ENCODE peak calls at places on chromosome 3, in ten cellular contexts. C, L, N, R, X, E, K, F, H and Z are unnamed samples.

GRCh38 chr3:133412511-133413165 is 12.8 kb downstream of the BFSP2 start:
- DNase-seq in C (no peak), L (no peak), N (peak; percentile 45), R (no peak), X (no peak), E (no peak), K (peak; percentile 64), F (peak; percentile 85), H (no peak), Z (no peak)

GRCh38 chr3:18098960-18099587 is 326.1 kb downstream of the SATB1 start:
- DNase-seq in C (peak; percentile 99), L (no peak), N (no peak), R (peak; percentile 92), X (peak; percentile 99), E (no peak), K (peak; percentile 75), F (peak; percentile 85), H (no peak), Z (peak; percentile 84)

GRCh38 chr3:59809016-59809415 is 759.2 kb upstream of the CFAP20DC start:
- DNase-seq in C (peak; percentile 69), L (no peak), N (no peak), R (no peak), X (no peak), E (no peak), K (peak; percentile 57), F (peak; percentile 70), H (no peak), Z (no peak)

GRCh38 chr3:99881121-99881524 is 63.5 kb downstream of the CMSS1 start:
- DNase-seq in C (no peak), L (no peak), N (no peak), R (no peak), X (no peak), E (peak; percentile 76), K (peak; percentile 61), F (no peak), H (no peak), Z (no peak)

GRCh38 chr3:58529516-58530353 is 7.3 kb downstream of the ACOX2 start:
- DNase-seq in C (peak; percentile 38), L (peak; percentile 86), N (peak; percentile 54), R (no peak), X (peak; percentile 27), E (peak; percentile 31), K (no peak), F (no peak), H (peak; percentile 44), Z (no peak)

GRCh38 chr3:30524357-30525040 is 81.9 kb upstream of the TGFBR2 start:
- DNase-seq in C (no peak), L (no peak), N (no peak), R (no peak), X (no peak), E (no peak), K (no peak), F (no peak), H (no peak), Z (no peak)

GRCh38 chr3:10235551-10235950 is 12.7 kb upstream of the TATDN2 start:
- DNase-seq in C (no peak), L (no peak), N (no peak), R (no peak), X (no peak), E (no peak), K (no peak), F (no peak), H (no peak), Z (no peak)

GRCh38 chr3:52432225-52432624 is 12.7 kb downstream of the SEMA3G start:
- DNase-seq in C (no peak), L (no peak), N (no peak), R (no peak), X (no peak), E (no peak), K (no peak), F (no peak), H (no peak), Z (no peak)

GRCh38 chr3:8658326-8659212 is 14.0 kb upstream of the SSUH2 start:
- DNase-seq in C (peak; percentile 75), L (no peak), N (peak; percentile 91), R (no peak), X (no peak), E (peak; percentile 94), K (peak; percentile 28), F (peak; percentile 21), H (peak; percentile 93), Z (peak; percentile 81)

GRCh38 chr3:40267940-40268707 is 41.4 kb upstream of the EIF1B start:
- DNase-seq in C (no peak), L (no peak), N (peak; percentile 35), R (no peak), X (no peak), E (no peak), K (no peak), F (no peak), H (no peak), Z (no peak)

GRCh38 chr3:39407259-39407629 is 724 bp downstream of the RPSA start:
- DNase-seq in C (no peak), L (no peak), N (no peak), R (no peak), X (no peak), E (peak; percentile 36), K (peak; percentile 39), F (peak; percentile 19), H (peak; percentile 23), Z (no peak)

GRCh38 chr3:142275856-142276255 is 50.5 kb upstream of the GK5 start:
- DNase-seq in C (peak; percentile 14), L (no peak), N (no peak), R (no peak), X (no peak), E (no peak), K (peak; percentile 93), F (peak; percentile 96), H (no peak), Z (no peak)

GRCh38 chr3:183182732-183183610 is 20.4 kb upstream of the LAMP3 start:
- DNase-seq in C (peak; percentile 42), L (no peak), N (no peak), R (no peak), X (no peak), E (no peak), K (peak; percentile 28), F (no peak), H (no peak), Z (peak; percentile 29)

GRCh38 chr3:123401836-123402530 is 46.9 kb downstream of the ADCY5 start:
- DNase-seq in C (no peak), L (no peak), N (no peak), R (no peak), X (no peak), E (no peak), K (no peak), F (no peak), H (no peak), Z (no peak)

GRCh38 chr3:183327343-183327742 is 74.3 kb downstream of the B3GNT5 start:
- DNase-seq in C (no peak), L (no peak), N (no peak), R (no peak), X (no peak), E (peak; percentile 11), K (no peak), F (no peak), H (no peak), Z (no peak)

GRCh38 chr3:44914936-44915335 is 40.5 kb downstream of the TGM4 start:
- DNase-seq in C (peak; percentile 70), L (peak; percentile 50), N (peak; percentile 45), R (no peak), X (no peak), E (peak; percentile 19), K (no peak), F (no peak), H (no peak), Z (peak; percentile 30)
- TF ChIP-seq CTCF in C (peak; percentile 77), L (peak; percentile 43), N (no peak), R (peak; percentile 54), X (peak; percentile 58), E (peak; percentile 46), K (peak; percentile 40), F (peak; percentile 34), H (peak; percentile 55), Z (peak; percentile 48)

DNA sequence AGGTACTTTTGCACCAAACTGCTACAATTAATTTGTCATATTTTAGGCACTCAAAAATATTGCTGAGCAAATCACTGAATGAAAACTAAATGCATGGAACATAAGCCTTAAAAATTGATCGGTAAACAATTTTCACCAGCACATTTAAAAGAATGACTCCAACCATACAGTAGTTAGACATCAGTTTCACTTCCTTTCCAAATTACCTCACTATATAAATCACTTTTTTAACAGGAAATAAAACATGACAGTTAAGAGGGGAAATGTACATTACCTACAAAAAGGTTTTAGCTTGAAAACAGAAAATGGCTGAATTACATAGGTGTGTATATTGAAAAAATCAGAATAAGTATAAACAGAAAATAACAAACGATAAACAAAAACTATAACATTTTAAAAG is 108.4 kb downstream of the SERPINI1 start:
- DNase-seq in C (no peak), L (no peak), N (no peak), R (no peak), X (no peak), E (no peak), K (no peak), F (no peak), H (no peak), Z (no peak)
- H3K4me3 ChIP-seq in C (no peak overlapping the region), L (no peak overlapping the region), N (no peak overlapping the region), R (no peak overlapping the region), X (no peak overlapping the region), E (no peak overlapping the region), K (no peak overlapping the region), F (no peak overlapping the region), H (no peak overlapping the region), Z (no peak overlapping the region)

GRCh38 chr3:46209053-46209452 is 940 bp upstream of the CCR1 start:
- DNase-seq in C (no peak), L (no peak), N (no peak), R (no peak), X (no peak), E (no peak), K (no peak), F (no peak), H (no peak), Z (no peak)

GRCh38 chr3:46209751-46210470 is 1.8 kb upstream of the CCR1 start:
- DNase-seq in C (no peak), L (no peak), N (no peak), R (no peak), X (no peak), E (no peak), K (no peak), F (peak; percentile 15), H (no peak), Z (no peak)

GRCh38 chr3:46206284-46206683 is 1.8 kb downstream of the CCR1 start:
- DNase-seq in C (no peak), L (no peak), N (no peak), R (no peak), X (no peak), E (no peak), K (no peak), F (no peak), H (no peak), Z (no peak)

GRCh38 chr3:46205286-46205960 is 2.7 kb downstream of the CCR1 start:
- DNase-seq in C (no peak), L (no peak), N (no peak), R (no peak), X (no peak), E (no peak), K (no peak), F (no peak), H (no peak), Z (no peak)

GRCh38 chr3:46208167-46208704 is at the start of gene CCR1:
- DNase-seq in C (peak; percentile 78), L (peak; percentile 66), N (peak; percentile 65), R (no peak), X (peak; percentile 45), E (no peak), K (peak; percentile 58), F (peak; percentile 10), H (peak; percentile 37), Z (peak; percentile 52)
- H2AFZ ChIP-seq in C (peak within 1 kb of the TSS; percentile 4), L (peak within 1 kb of the TSS; percentile 99), N (peak within 1 kb of the TSS; percentile 56), R (no peak within 1 kb of the TSS), X (peak within 1 kb of the TSS; percentile 87), E (no peak within 1 kb of the TSS), K (no peak within 1 kb of the TSS), F (no peak within 1 kb of the TSS), H (peak within 1 kb of the TSS; percentile 34), Z (no peak within 1 kb of the TSS)

GRCh38 chr3:128567705-128568356 is 74.8 kb upstream of the GATA2 start:
- DNase-seq in C (no peak), L (no peak), N (no peak), R (no peak), X (no peak), E (no peak), K (no peak), F (no peak), H (no peak), Z (no peak)
- TF ChIP-seq CTCF in C (peak; percentile 23), L (no peak), N (no peak), R (no peak), X (peak; percentile 19), E (peak; percentile 13), K (no peak), F (no peak), H (no peak), Z (no peak)